ENCODE peak calls at places on chromosomes 3 and 15, in six cellular contexts. M is cardiac muscle cell, P is testis, S is Karpas-422, L is left ventricle myocardium inferior, A is K562. T is an unnamed sample. For H3K36me3, the result is how much of the 10 kb centered on the place peaks cover.

GRCh38 chr3:150761831-150762661 is 923 bp downstream of the SIAH2 start:
- DNase-seq in M (peak), P (peak), S (peak), L (peak), A (peak), T (peak)

GRCh38 chr15:98321916-98322315 is 326.4 kb upstream of the IGF1R start:
- DNase-seq in M (no peak), P (no peak), S (no peak), L (no peak), A (no peak), T (no peak)

GRCh38 chr3:42061711-42062408 is 29.3 kb upstream of the TRAK1 start:
- DNase-seq in M (peak), P (no peak), S (peak), L (peak), A (no peak), T (peak)

GRCh38 chr3:18446067-18446793 is 21.1 kb upstream of the SATB1 start:
- DNase-seq in M (no peak), P (no peak), S (no peak), L (no peak), A (no peak), T (no peak)

GRCh38 chr3:65181397-65181871 is 493.6 kb upstream of the ADAMTS9 start:
- DNase-seq in M (peak), P (peak), S (no peak), L (no peak), A (no peak), T (no peak)

GRCh38 chr3:157119369-157119951 is 40.5 kb downstream of the CCNL1 start:
- DNase-seq in M (no peak), P (peak), S (no peak), L (no peak), A (peak), T (peak)

GRCh38 chr15:51223771-51224229 is 114.6 kb downstream of the CYP19A1 start:
- DNase-seq in M (peak), P (no peak), S (no peak), L (no peak), A (no peak), T (no peak)

GRCh38 chr15:26083457-26084350 is 220.6 kb upstream of the ATP10A start:
- DNase-seq in M (no peak), P (no peak), S (no peak), L (no peak), A (no peak), T (no peak)

GRCh38 chr3:151395806-151396205 is 11.3 kb upstream of the P2RY12 start:
- DNase-seq in M (peak), P (no peak), S (no peak), L (no peak), A (no peak), T (no peak)

GRCh38 chr15:78292219-78292618 is 7.2 kb downstream of the SKIC8 start:
- DNase-seq in M (no peak), P (no peak), S (no peak), L (no peak), A (no peak), T (no peak)
- H3K36me3 ChIP-seq in M (under half), P (under half), S (under half), L (half or more), A (half or more), T (under half)

DNA sequence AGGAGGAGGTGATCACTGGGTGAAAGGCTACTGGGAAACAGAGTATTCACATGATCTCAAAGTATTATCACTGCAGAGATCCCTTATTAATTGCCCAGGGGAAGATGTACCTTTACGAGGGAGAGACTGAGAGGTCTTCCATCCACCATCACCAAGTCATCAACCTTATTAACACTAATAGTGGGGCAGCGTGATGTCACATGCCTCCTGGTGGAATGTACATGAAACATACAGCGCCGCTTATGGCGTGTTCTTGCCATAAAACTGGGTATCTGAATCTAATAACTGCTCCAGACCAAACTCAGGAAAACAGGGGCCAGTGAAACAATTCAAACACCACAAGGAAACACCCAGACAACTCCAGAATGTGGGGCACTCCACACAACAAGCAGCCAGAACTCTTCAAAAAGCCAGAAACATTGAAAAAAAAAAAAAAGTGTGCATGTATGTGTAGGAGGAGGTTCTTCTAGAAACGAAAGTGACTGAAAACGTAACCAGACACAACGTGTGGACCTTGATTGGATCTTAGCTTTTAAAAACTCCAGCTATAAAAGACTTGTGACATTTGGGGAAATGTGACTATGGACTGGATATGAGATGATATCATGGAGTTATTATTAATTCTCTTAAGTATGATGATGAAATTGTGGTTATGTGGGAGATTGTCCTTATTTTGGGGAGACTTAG is 4.6 kb downstream of the STIMATE start:
- DNase-seq in M (peak), P (no peak), S (peak), L (no peak), A (no peak), T (no peak)
- H3K4me3 ChIP-seq in M (no peak), P (no peak), S (peak), L (no peak), A (no peak), T (no peak)

GRCh38 chr3:14471690-14472089 is 68.5 kb downstream of the GRIP2 start:
- DNase-seq in M (no peak), P (no peak), S (no peak), L (no peak), A (no peak), T (no peak)
- H3K36me3 ChIP-seq in M (under half), P (under half), S (under half), L (half or more), A (half or more), T (under half)

GRCh38 chr3:57717491-57717890 is 24.6 kb upstream of the DENND6A start:
- DNase-seq in M (no peak), P (no peak), S (no peak), L (no peak), A (no peak), T (no peak)
- H3K4me3 ChIP-seq in M (no peak), P (no peak), S (no peak), L (no peak), A (no peak), T (no peak)

GRCh38 chr15:92974183-92974915 is 74.2 kb downstream of the CHD2 start:
- DNase-seq in M (no peak), P (no peak), S (no peak), L (no peak), A (no peak), T (no peak)
- H3K36me3 ChIP-seq in M (half or more), P (under half), S (under half), L (half or more), A (half or more), T (under half)

T was measured in Caco-2.